ENCODE peak calls at places on chromosomes 13 and 19, in ten cellular contexts. One of them, this sample, is unnamed.
A peak's percentile ranks its signal among the peaks of the same experiment; 100 is the strongest.

GRCh38 chr19:11265785-11266236 is 3.5 kb upstream of the DOCK6 start:
- DNase-seq in T-helper 17 cell: no peak
- DNase-seq in ureter: peak; percentile 90
- DNase-seq in RWPE1: peak; percentile 90
- DNase-seq in OCI-M1: no peak
- DNase-seq in AG08396: peak; percentile 47
- DNase-seq in T-helper 1 cell: no peak
- DNase-seq in HCEC 1CT: no peak
- DNase-seq in T-cell: no peak
- DNase-seq in neuronal stem cell: no peak
- DNase-seq in this sample: no peak

GRCh38 chr19:45098521-45099464 is 5.8 kb downstream of the PPP1R37 start:
- DNase-seq in OCI-M1: no peak
- DNase-seq in T-helper 1 cell: no peak
- DNase-seq in T-helper 17 cell: no peak
- DNase-seq in ureter: no peak
- DNase-seq in AG08396: no peak
- DNase-seq in RWPE1: no peak
- DNase-seq in T-cell: no peak
- DNase-seq in neuronal stem cell: no peak
- DNase-seq in HCEC 1CT: no peak
- DNase-seq in this sample: no peak

GRCh38 chr13:109196896-109197295 is 567.5 kb downstream of the MYO16 start:
- DNase-seq in AG08396: no peak
- DNase-seq in T-helper 17 cell: no peak
- DNase-seq in ureter: no peak
- DNase-seq in T-cell: no peak
- DNase-seq in OCI-M1: no peak
- DNase-seq in HCEC 1CT: no peak
- DNase-seq in RWPE1: no peak
- DNase-seq in T-helper 1 cell: no peak
- DNase-seq in neuronal stem cell: peak; percentile 26
- DNase-seq in this sample: peak; percentile 28

GRCh38 chr13:93549326-93549855 is 322.8 kb downstream of the GPC6 start:
- DNase-seq in neuronal stem cell: no peak
- DNase-seq in ureter: no peak
- DNase-seq in AG08396: no peak
- DNase-seq in T-helper 17 cell: no peak
- DNase-seq in OCI-M1: no peak
- DNase-seq in HCEC 1CT: no peak
- DNase-seq in T-helper 1 cell: no peak
- DNase-seq in T-cell: no peak
- DNase-seq in RWPE1: no peak
- DNase-seq in this sample: no peak

GRCh38 chr19:10321874-10322835 is 6.3 kb upstream of the FDX2 start:
- DNase-seq in neuronal stem cell: no peak
- DNase-seq in AG08396: peak; percentile 4
- DNase-seq in T-cell: no peak
- DNase-seq in RWPE1: no peak
- DNase-seq in T-helper 1 cell: no peak
- DNase-seq in ureter: no peak
- DNase-seq in T-helper 17 cell: no peak
- DNase-seq in OCI-M1: no peak
- DNase-seq in HCEC 1CT: no peak
- DNase-seq in this sample: no peak

GRCh38 chr19:15836595-15837398 is 21.3 kb upstream of the OR10H1 start:
- DNase-seq in ureter: peak; percentile 97
- DNase-seq in T-helper 1 cell: peak; percentile 86
- DNase-seq in OCI-M1: peak; percentile 98
- DNase-seq in AG08396: peak; percentile 97
- DNase-seq in neuronal stem cell: peak; percentile 87
- DNase-seq in HCEC 1CT: peak; percentile 79
- DNase-seq in T-helper 17 cell: peak; percentile 89
- DNase-seq in T-cell: peak; percentile 94
- DNase-seq in RWPE1: peak; percentile 99
- DNase-seq in this sample: no peak

GRCh38 chr19:32611161-32611560 is 30.2 kb downstream of the PDCD5 start:
- DNase-seq in ureter: no peak
- DNase-seq in T-helper 1 cell: no peak
- DNase-seq in OCI-M1: no peak
- DNase-seq in AG08396: no peak
- DNase-seq in T-cell: no peak
- DNase-seq in T-helper 17 cell: no peak
- DNase-seq in RWPE1: no peak
- DNase-seq in neuronal stem cell: no peak
- DNase-seq in HCEC 1CT: no peak
- DNase-seq in this sample: no peak

GRCh38 chr13:76991432-76991795 is 467 bp upstream of the CLN5 start:
- DNase-seq in neuronal stem cell: peak; percentile 4
- DNase-seq in T-helper 17 cell: peak; percentile 70
- DNase-seq in OCI-M1: peak; percentile 47
- DNase-seq in RWPE1: no peak
- DNase-seq in AG08396: no peak
- DNase-seq in T-cell: peak; percentile 80
- DNase-seq in T-helper 1 cell: peak; percentile 60
- DNase-seq in ureter: peak; percentile 52
- DNase-seq in HCEC 1CT: no peak
- DNase-seq in this sample: no peak

GRCh38 chr13:26914624-26915023 is 154.0 kb upstream of the GPR12 start:
- DNase-seq in AG08396: no peak
- DNase-seq in RWPE1: peak; percentile 38
- DNase-seq in T-helper 17 cell: no peak
- DNase-seq in HCEC 1CT: no peak
- DNase-seq in neuronal stem cell: no peak
- DNase-seq in ureter: no peak
- DNase-seq in T-cell: no peak
- DNase-seq in OCI-M1: peak; percentile 3
- DNase-seq in T-helper 1 cell: no peak
- DNase-seq in this sample: no peak

GRCh38 chr13:73450583-73450982 is 391.8 kb downstream of the KLF5 start:
- DNase-seq in RWPE1: no peak
- DNase-seq in T-cell: no peak
- DNase-seq in HCEC 1CT: no peak
- DNase-seq in OCI-M1: no peak
- DNase-seq in AG08396: no peak
- DNase-seq in T-helper 17 cell: no peak
- DNase-seq in neuronal stem cell: no peak
- DNase-seq in T-helper 1 cell: no peak
- DNase-seq in ureter: no peak
- DNase-seq in this sample: no peak

GRCh38 chr13:111313911-111314425 is 6.5 kb upstream of the TEX29 start:
- DNase-seq in RWPE1: no peak
- DNase-seq in T-helper 1 cell: no peak
- DNase-seq in neuronal stem cell: no peak
- DNase-seq in T-helper 17 cell: no peak
- DNase-seq in AG08396: no peak
- DNase-seq in OCI-M1: no peak
- DNase-seq in HCEC 1CT: no peak
- DNase-seq in ureter: no peak
- DNase-seq in T-cell: no peak
- DNase-seq in this sample: no peak

GRCh38 chr19:43623889-43624670 is 4.7 kb upstream of the ZNF428 start:
- DNase-seq in AG08396: no peak
- DNase-seq in OCI-M1: no peak
- DNase-seq in neuronal stem cell: no peak
- DNase-seq in T-cell: no peak
- DNase-seq in ureter: no peak
- DNase-seq in HCEC 1CT: no peak
- DNase-seq in T-helper 17 cell: no peak
- DNase-seq in T-helper 1 cell: no peak
- DNase-seq in RWPE1: no peak
- DNase-seq in this sample: peak; percentile 22

GRCh38 chr19:41353466-41354342 is at the start of gene TGFB1:
- DNase-seq in HCEC 1CT: peak; percentile 84
- DNase-seq in neuronal stem cell: peak; percentile 64
- DNase-seq in ureter: peak; percentile 86
- DNase-seq in OCI-M1: peak; percentile 98
- DNase-seq in AG08396: peak; percentile 98
- DNase-seq in RWPE1: peak; percentile 88
- DNase-seq in T-helper 17 cell: peak; percentile 96
- DNase-seq in T-helper 1 cell: peak; percentile 92
- DNase-seq in T-cell: peak; percentile 93
- DNase-seq in this sample: peak; percentile 81

GRCh38 chr19:45607071-45608029 is 5.3 kb upstream of the GPR4 start:
- DNase-seq in T-helper 17 cell: peak; percentile 17
- DNase-seq in T-helper 1 cell: no peak
- DNase-seq in neuronal stem cell: peak; percentile 71
- DNase-seq in T-cell: no peak
- DNase-seq in OCI-M1: peak; percentile 82
- DNase-seq in RWPE1: peak; percentile 36
- DNase-seq in AG08396: peak; percentile 82
- DNase-seq in HCEC 1CT: peak; percentile 39
- DNase-seq in ureter: peak; percentile 79
- DNase-seq in this sample: peak; percentile 89

GRCh38 chr19:30669329-30670010 is 297.3 kb downstream of the ZNF536 start:
- DNase-seq in neuronal stem cell: peak; percentile 73
- DNase-seq in RWPE1: peak; percentile 38
- DNase-seq in ureter: no peak
- DNase-seq in T-cell: no peak
- DNase-seq in T-helper 1 cell: no peak
- DNase-seq in OCI-M1: peak; percentile 60
- DNase-seq in T-helper 17 cell: no peak
- DNase-seq in HCEC 1CT: peak; percentile 7
- DNase-seq in AG08396: peak; percentile 53
- DNase-seq in this sample: peak; percentile 91

GRCh38 chr19:29266001-29266400 is 53.0 kb upstream of the UQCRFS1 start:
- DNase-seq in RWPE1: no peak
- DNase-seq in HCEC 1CT: no peak
- DNase-seq in neuronal stem cell: no peak
- DNase-seq in T-helper 1 cell: no peak
- DNase-seq in AG08396: no peak
- DNase-seq in OCI-M1: no peak
- DNase-seq in ureter: no peak
- DNase-seq in T-cell: no peak
- DNase-seq in T-helper 17 cell: no peak
- DNase-seq in this sample: no peak

GRCh38 chr19:37966211-37967072 is 59.4 kb downstream of the SIPA1L3 start:
- DNase-seq in AG08396: no peak
- DNase-seq in neuronal stem cell: no peak
- DNase-seq in OCI-M1: no peak
- DNase-seq in RWPE1: peak; percentile 36
- DNase-seq in HCEC 1CT: no peak
- DNase-seq in T-cell: no peak
- DNase-seq in ureter: peak; percentile 68
- DNase-seq in T-helper 1 cell: no peak
- DNase-seq in T-helper 17 cell: no peak
- DNase-seq in this sample: no peak

GRCh38 chr19:1992759-1993260 is 22.7 kb downstream of the BTBD2 start:
- DNase-seq in HCEC 1CT: no peak
- DNase-seq in ureter: no peak
- DNase-seq in AG08396: peak; percentile 69
- DNase-seq in neuronal stem cell: no peak
- DNase-seq in T-cell: no peak
- DNase-seq in T-helper 17 cell: no peak
- DNase-seq in RWPE1: no peak
- DNase-seq in OCI-M1: no peak
- DNase-seq in T-helper 1 cell: no peak
- DNase-seq in this sample: no peak

GRCh38 chr13:41488124-41488523 is 30.8 kb downstream of the RGCC start:
- DNase-seq in T-helper 1 cell: no peak
- DNase-seq in neuronal stem cell: no peak
- DNase-seq in ureter: no peak
- DNase-seq in T-cell: no peak
- DNase-seq in OCI-M1: no peak
- DNase-seq in T-helper 17 cell: no peak
- DNase-seq in RWPE1: no peak
- DNase-seq in HCEC 1CT: no peak
- DNase-seq in AG08396: no peak
- DNase-seq in this sample: no peak

GRCh38 chr13:41780736-41781708 is 179.9 kb downstream of the VWA8 start:
- DNase-seq in AG08396: peak; percentile 55
- DNase-seq in T-helper 17 cell: no peak
- DNase-seq in HCEC 1CT: peak; percentile 78
- DNase-seq in T-cell: no peak
- DNase-seq in OCI-M1: peak; percentile 33
- DNase-seq in neuronal stem cell: no peak
- DNase-seq in T-helper 1 cell: no peak
- DNase-seq in RWPE1: no peak
- DNase-seq in ureter: no peak
- DNase-seq in this sample: no peak

GRCh38 chr13:71285700-71286099 is 581.3 kb downstream of the DACH1 start:
- DNase-seq in ureter: no peak
- DNase-seq in HCEC 1CT: no peak
- DNase-seq in RWPE1: no peak
- DNase-seq in neuronal stem cell: no peak
- DNase-seq in T-helper 1 cell: no peak
- DNase-seq in AG08396: no peak
- DNase-seq in OCI-M1: peak; percentile 10
- DNase-seq in T-cell: no peak
- DNase-seq in T-helper 17 cell: no peak
- DNase-seq in this sample: no peak

GRCh38 chr19:29476528-29476927 is 49.3 kb upstream of the VSTM2B start:
- DNase-seq in AG08396: no peak
- DNase-seq in OCI-M1: no peak
- DNase-seq in ureter: peak; percentile 23
- DNase-seq in T-helper 17 cell: no peak
- DNase-seq in RWPE1: no peak
- DNase-seq in T-helper 1 cell: no peak
- DNase-seq in T-cell: no peak
- DNase-seq in HCEC 1CT: no peak
- DNase-seq in neuronal stem cell: no peak
- DNase-seq in this sample: no peak

GRCh38 chr19:34096020-34096915 is 76.0 kb upstream of the LSM14A start:
- DNase-seq in T-helper 1 cell: no peak
- DNase-seq in RWPE1: peak; percentile 41
- DNase-seq in T-cell: no peak
- DNase-seq in HCEC 1CT: peak; percentile 43
- DNase-seq in AG08396: peak; percentile 45
- DNase-seq in ureter: no peak
- DNase-seq in neuronal stem cell: peak; percentile 53
- DNase-seq in T-helper 17 cell: no peak
- DNase-seq in OCI-M1: peak; percentile 87
- DNase-seq in this sample: no peak

GRCh38 chr13:40996433-40997095 is 22.6 kb downstream of the ELF1 start:
- DNase-seq in ureter: no peak
- DNase-seq in AG08396: no peak
- DNase-seq in neuronal stem cell: no peak
- DNase-seq in T-cell: no peak
- DNase-seq in T-helper 17 cell: no peak
- DNase-seq in RWPE1: no peak
- DNase-seq in T-helper 1 cell: no peak
- DNase-seq in OCI-M1: peak; percentile 58
- DNase-seq in HCEC 1CT: no peak
- DNase-seq in this sample: no peak

GRCh38 chr13:38952827-38953226 is 37.8 kb downstream of the STOML3 start:
- DNase-seq in RWPE1: peak; percentile 62
- DNase-seq in T-helper 17 cell: no peak
- DNase-seq in T-cell: no peak
- DNase-seq in OCI-M1: no peak
- DNase-seq in ureter: no peak
- DNase-seq in AG08396: no peak
- DNase-seq in HCEC 1CT: no peak
- DNase-seq in neuronal stem cell: no peak
- DNase-seq in T-helper 1 cell: no peak
- DNase-seq in this sample: no peak

GRCh38 chr13:107808388-107808787 is 406.9 kb downstream of the LIG4 start:
- DNase-seq in OCI-M1: peak; percentile 73
- DNase-seq in AG08396: no peak
- DNase-seq in HCEC 1CT: peak; percentile 7
- DNase-seq in ureter: no peak
- DNase-seq in neuronal stem cell: no peak
- DNase-seq in T-cell: no peak
- DNase-seq in T-helper 1 cell: no peak
- DNase-seq in RWPE1: no peak
- DNase-seq in T-helper 17 cell: no peak
- DNase-seq in this sample: no peak

GRCh38 chr19:35027851-35028599 is 2.2 kb upstream of the SCN1B start:
- DNase-seq in AG08396: no peak
- DNase-seq in T-cell: no peak
- DNase-seq in OCI-M1: no peak
- DNase-seq in RWPE1: no peak
- DNase-seq in neuronal stem cell: no peak
- DNase-seq in HCEC 1CT: no peak
- DNase-seq in ureter: no peak
- DNase-seq in T-helper 17 cell: no peak
- DNase-seq in T-helper 1 cell: no peak
- DNase-seq in this sample: no peak

GRCh38 chr13:113062691-113063090 is 42.9 kb upstream of the F7 start:
- DNase-seq in ureter: no peak
- DNase-seq in T-helper 1 cell: no peak
- DNase-seq in T-helper 17 cell: no peak
- DNase-seq in OCI-M1: no peak
- DNase-seq in HCEC 1CT: no peak
- DNase-seq in neuronal stem cell: no peak
- DNase-seq in RWPE1: no peak
- DNase-seq in AG08396: no peak
- DNase-seq in T-cell: no peak
- DNase-seq in this sample: no peak

This sample was measured in nephron progenitor cell.